ENCODE peak calls at places on chromosomes 3 and 15, in seven cellular contexts. L, X, A, R, O, E and B are unnamed samples.

GRCh38 chr3:107545680-107546120 is 22.9 kb downstream of the BBX start:
- DNase-seq in X (no peak), R (no peak), O (no peak), A (no peak), L (no peak), E (no peak), B (no peak)

GRCh38 chr3:119595639-119596329 is 1.9 kb upstream of the PLA1A start:
- DNase-seq in O (no peak), X (peak), L (no peak), E (no peak), A (no peak), R (no peak), B (no peak)

GRCh38 chr3:106731230-106731629 is 646.0 kb upstream of the CCDC54 start:
- DNase-seq in X (no peak), R (no peak), L (no peak), E (no peak), A (no peak), O (no peak), B (no peak)

GRCh38 chr3:4597204-4597985 is 104.2 kb downstream of the ITPR1 start:
- DNase-seq in O (no peak), L (no peak), R (no peak), X (no peak), A (no peak), E (no peak), B (no peak)

GRCh38 chr15:27707216-27707710 is 391.9 kb downstream of the OCA2 start:
- DNase-seq in A (no peak), X (no peak), E (no peak), R (no peak), L (peak), O (no peak), B (no peak)

GRCh38 chr3:123069021-123069381 is 2.2 kb downstream of the PDIA5 start:
- DNase-seq in R (no peak), L (no peak), X (peak), A (no peak), O (peak), E (no peak), B (no peak)

GRCh38 chr15:91706366-91707032 is 147.0 kb upstream of the SLCO3A1 start:
- DNase-seq in X (peak), A (peak), R (peak), L (peak), O (peak), E (peak), B (no peak)

GRCh38 chr3:94946683-94947082 is 883.8 kb downstream of the NSUN3 start:
- DNase-seq in L (no peak), X (no peak), E (no peak), O (no peak), A (no peak), R (no peak), B (no peak)

GRCh38 chr3:9247361-9248231 is 1.9 kb downstream of the SRGAP3 start:
- DNase-seq in A (no peak), L (no peak), E (no peak), O (no peak), R (no peak), X (no peak), B (no peak)

GRCh38 chr15:92449476-92449875 is 55.8 kb downstream of the ST8SIA2 start:
- DNase-seq in X (no peak), E (no peak), R (no peak), A (no peak), O (no peak), L (no peak), B (no peak)

GRCh38 chr15:51038258-51039042 is 56.3 kb downstream of the TNFAIP8L3 start:
- DNase-seq in X (peak), O (peak), A (no peak), L (peak), E (no peak), R (no peak), B (no peak)

GRCh38 chr3:50623840-50624474 is 7.0 kb downstream of the MAPKAPK3 start:
- DNase-seq in X (no peak), A (no peak), E (no peak), R (no peak), L (no peak), O (no peak), B (no peak)

GRCh38 chr3:142275856-142276255 is 50.5 kb upstream of the GK5 start:
- DNase-seq in X (no peak), L (no peak), E (no peak), O (no peak), R (no peak), A (no peak), B (no peak)

GRCh38 chr3:141477224-141477623 is 9.6 kb upstream of the RASA2 start:
- DNase-seq in X (peak), E (no peak), L (no peak), A (no peak), O (peak), R (no peak), B (no peak)

GRCh38 chr15:57640935-57641682 is 49.4 kb downstream of the MYZAP start:
- DNase-seq in X (peak), A (no peak), E (no peak), R (no peak), O (peak), L (peak), B (no peak)

GRCh38 chr3:196624907-196625306 is 14.6 kb upstream of the NRROS start:
- DNase-seq in E (no peak), L (no peak), R (no peak), O (no peak), A (no peak), X (no peak), B (no peak)

GRCh38 chr3:52298147-52299098 is 10.8 kb downstream of the GLYCTK start:
- DNase-seq in L (peak), O (no peak), A (no peak), E (no peak), R (no peak), X (peak), B (no peak)

DNA sequence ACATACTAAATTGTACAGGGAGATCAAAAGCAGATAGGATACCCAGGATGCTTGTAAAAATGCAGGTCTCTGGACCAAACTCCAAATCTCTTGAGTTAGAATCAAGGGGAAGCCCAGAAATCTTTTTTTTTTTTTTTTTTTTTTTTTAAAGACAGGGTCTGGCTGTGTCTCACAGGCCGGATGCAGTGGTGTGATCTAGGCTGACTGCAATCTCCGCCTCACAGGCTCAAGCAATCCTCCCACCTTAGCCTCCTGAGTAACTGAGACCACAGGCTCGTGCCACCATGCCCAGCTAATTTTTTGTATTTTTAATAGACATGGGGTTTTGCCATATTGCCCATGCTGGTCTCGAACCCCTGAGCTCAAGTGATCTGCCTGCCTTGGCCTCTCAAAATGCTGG is 373.5 kb downstream of the SHQ1 start:
- DNase-seq in X (no peak), E (no peak), A (no peak), L (no peak), O (no peak), R (no peak), B (no peak)
- TF ChIP-seq TAF1 in X (no peak), E (no peak), A (no peak), L (no peak), O (no peak), R (no peak), B (no peak)

DNA sequence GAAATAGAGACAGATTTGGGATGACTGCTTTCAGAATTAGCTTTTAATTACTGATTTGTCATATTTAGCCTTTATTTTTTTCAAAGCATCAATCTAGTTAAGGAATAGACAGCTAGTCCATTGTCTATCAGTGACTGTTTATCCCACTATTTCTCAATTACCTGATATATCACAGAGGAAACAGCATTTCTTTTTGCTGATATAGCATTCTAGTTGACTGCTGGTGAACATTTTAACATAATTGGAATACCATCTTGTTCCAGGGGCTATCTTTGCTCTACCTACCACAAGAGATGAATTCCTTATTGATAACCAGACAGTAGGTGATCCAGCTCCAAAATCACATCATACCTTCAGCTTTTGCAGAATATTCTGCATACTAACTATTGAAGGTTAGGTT is 982.7 kb downstream of the SQOR start:
- DNase-seq in A (no peak), E (no peak), R (no peak), X (no peak), L (no peak), O (no peak), B (no peak)
- TF ChIP-seq TAF1 in A (no peak), E (no peak), R (no peak), X (no peak), L (no peak), O (no peak), B (no peak)

DNA sequence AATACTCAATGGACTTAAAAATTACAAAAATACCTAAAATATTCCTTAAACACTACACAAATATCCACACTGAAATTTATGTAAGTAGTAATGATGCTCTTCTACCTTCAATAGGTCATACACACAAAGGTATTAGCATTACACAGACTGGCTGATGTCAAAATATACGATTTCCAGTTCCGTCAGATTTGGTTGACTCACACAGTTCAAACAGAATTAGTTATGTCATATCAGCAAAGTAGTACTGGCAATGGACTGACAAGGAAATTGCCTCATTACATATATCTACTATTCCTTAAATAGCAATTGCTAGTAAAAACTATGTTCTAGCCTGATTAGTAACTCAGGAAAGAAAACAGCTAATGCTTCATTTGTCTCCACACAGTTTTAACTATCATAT is 70.8 kb downstream of the ADAM10 start:
- DNase-seq in O (no peak), L (no peak), E (no peak), A (no peak), R (no peak), X (no peak), B (no peak)
- TF ChIP-seq TAF1 in O (no peak), L (no peak), E (no peak), A (no peak), R (no peak), X (no peak), B (no peak)

GRCh38 chr3:133758969-133759739 is 13.0 kb downstream of the TF start:
- DNase-seq in A (no peak), R (no peak), O (no peak), X (no peak), L (no peak), E (no peak), B (no peak)
- TF ChIP-seq TAF1 in A (no peak), R (no peak), O (no peak), X (no peak), L (no peak), E (no peak), B (no peak)

DNA sequence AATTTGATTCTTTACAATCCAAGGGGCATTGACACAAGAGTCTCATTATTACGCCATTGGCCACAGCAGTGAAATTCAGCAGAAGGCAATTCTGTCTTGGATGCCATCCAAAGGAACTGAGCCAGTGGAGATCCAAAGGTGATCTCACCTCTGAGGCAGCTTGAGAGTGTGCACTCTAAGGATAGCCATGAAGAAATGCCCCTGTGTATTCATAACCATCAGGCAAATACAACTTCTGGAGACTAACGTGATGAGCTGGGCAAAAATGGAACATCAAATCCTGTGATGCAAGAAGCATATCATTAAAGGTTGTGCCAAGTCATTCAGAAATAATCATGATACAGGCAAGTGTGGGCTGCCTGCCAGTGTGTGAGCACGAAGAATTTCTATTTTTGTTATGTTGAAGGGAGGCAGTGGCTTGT is 41.4 kb downstream of the ROBO2 start:
- DNase-seq in O (no peak), A (no peak), E (no peak), L (no peak), X (no peak), R (no peak), B (no peak)
- TF ChIP-seq TAF1 in O (no peak), A (no peak), E (no peak), L (no peak), X (no peak), R (no peak), B (no peak)

GRCh38 chr3:43379343-43379742 is 93.0 kb downstream of the SNRK start:
- DNase-seq in L (no peak), A (no peak), O (no peak), E (no peak), X (no peak), R (no peak), B (no peak)

GRCh38 chr3:43373588-43373935 is 87.2 kb downstream of the SNRK start:
- DNase-seq in X (no peak), R (no peak), E (no peak), O (no peak), A (no peak), L (no peak), B (no peak)

GRCh38 chr3:43372809-43373587 is 86.7 kb downstream of the SNRK start:
- DNase-seq in X (no peak), E (no peak), A (no peak), O (no peak), L (no peak), R (no peak), B (no peak)

DNA sequence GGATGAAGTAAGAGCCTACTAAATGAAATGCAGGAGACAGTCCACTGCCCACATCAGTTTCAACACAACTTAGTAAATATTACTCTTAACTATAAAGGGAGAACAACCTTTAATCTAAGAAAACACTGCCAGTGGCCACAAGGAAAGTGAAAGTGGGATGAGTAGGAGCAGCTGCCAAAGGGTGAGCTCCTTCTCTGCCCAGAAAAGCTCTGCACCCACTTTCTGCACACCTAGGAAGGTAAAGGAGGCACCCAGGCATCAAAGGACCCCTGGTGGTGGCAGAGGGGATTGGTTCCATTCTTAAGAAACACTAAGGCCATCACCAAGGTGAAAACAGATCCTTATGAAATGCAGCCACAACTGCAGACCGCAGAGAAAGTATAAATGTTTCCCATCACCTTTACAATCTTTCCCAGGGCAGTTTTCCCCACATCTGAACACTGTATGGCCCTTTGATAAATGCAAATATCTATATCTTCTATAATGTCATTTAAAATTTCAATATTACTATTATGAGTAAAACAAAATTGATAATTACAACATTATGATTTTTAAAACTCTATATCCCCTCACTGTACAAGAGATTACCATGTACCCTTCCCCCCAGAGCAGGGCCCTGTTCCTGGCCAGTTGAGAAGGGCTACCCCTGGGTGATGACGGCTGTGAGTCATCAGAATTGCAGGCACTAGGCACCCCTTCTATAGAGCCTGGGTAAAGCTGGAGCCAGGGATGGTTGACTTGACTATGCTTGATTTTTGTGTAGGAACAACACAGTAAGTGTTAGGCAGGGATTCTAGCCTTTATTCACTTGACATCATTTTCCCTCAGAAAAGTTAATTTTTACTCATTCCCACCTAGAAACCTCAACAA is 92.0 kb downstream of the SNRK start:
- DNase-seq in X (peak), O (peak), A (peak), L (peak), R (no peak), E (peak), B (peak)
- TF ChIP-seq TAF1 in X (no peak), O (no peak), A (no peak), L (no peak), R (no peak), E (no peak), B (no peak)

DNA sequence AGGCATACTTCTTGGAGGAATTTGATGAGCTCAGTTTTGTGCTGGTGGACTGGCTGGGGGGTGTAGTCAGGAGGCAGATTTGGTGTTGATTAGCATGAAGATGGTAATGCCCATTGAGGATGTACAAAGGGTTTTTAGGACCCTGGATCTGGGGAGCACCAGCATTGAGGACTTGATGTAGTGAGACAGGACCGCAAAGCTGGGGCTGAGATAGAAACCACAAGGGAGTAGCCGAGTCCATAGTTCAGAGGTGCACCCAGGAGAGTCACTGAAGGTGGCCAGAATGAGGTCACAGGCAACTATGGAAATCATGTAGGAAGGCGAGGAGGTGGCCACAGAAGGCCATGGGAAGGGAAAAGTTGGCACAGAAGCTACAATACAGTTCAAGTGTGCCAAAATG is 2.7 kb upstream of the CDC25A start:
- DNase-seq in A (no peak), X (no peak), R (no peak), E (no peak), L (no peak), O (peak), B (no peak)
- TF ChIP-seq TAF1 in A (no peak), X (no peak), R (no peak), E (no peak), L (no peak), O (no peak), B (no peak)

GRCh38 chr3:132032959-132033358 is 1.9 kb downstream of the CPNE4 start:
- DNase-seq in R (no peak), L (no peak), X (no peak), E (no peak), A (no peak), O (no peak), B (no peak)

GRCh38 chr3:132033471-132033870 is 1.3 kb downstream of the CPNE4 start:
- DNase-seq in R (peak), X (no peak), O (no peak), L (no peak), E (no peak), A (no peak), B (no peak)

GRCh38 chr3:132034486-132035464 is at the start of gene CPNE4:
- DNase-seq in L (peak), X (peak), A (no peak), R (peak), E (peak), O (peak), B (peak)

GRCh38 chr3:132034097-132034485 is 723 bp downstream of the CPNE4 start:
- DNase-seq in L (peak), X (no peak), R (peak), O (no peak), A (no peak), E (no peak), B (no peak)

DNA sequence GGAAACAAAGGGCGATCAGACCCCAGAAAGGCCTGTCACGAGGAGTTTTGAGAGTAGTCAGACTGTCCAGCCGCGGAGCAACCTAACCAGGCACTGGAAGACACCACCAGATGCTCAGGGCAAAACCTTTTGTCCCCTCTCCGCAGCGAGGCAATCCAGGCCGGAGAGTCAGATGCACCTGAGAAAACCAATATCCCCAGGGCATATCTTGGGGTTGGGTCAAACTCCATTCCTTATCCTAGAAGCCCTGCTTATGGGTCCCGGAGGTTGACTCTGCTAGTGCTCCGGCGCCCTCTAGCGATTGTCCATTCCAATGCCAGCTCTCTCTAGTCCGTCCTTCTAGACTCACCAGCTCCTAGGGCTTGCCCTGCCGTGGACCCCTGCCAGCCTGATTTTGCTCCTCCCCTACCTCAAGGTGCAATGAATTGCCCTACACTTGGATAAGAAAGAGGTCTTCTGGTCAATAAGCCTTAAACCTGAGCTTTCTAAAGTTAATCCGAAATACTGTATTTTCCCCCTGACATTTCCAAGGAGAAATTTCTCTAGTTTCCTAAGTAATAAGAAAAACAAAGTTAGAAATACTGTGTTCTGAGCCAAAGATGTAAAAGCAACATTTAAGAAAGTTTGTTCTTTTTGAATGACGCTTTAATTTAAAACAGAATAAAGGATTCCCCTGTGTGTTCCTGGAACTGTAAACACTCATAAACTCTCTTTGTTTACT is 5.5 kb downstream of the CPNE4 start:
- DNase-seq in X (peak), O (peak), E (peak), R (peak), L (peak), A (no peak), B (peak)
- TF ChIP-seq TAF1 in X (no peak), O (no peak), E (no peak), R (no peak), L (no peak), A (no peak), B (no peak)